ENCODE peak calls at places on chromosomes 16 and 17, in six cellular contexts. One of them, this sample, is unnamed.

GRCh38 chr17:79047923-79048825 is 24.2 kb downstream of the C1QTNF1 start:
- DNase-seq in MM.1S: no peak
- DNase-seq in fibroblast of mammary gland: peak
- DNase-seq in pancreas: no peak
- DNase-seq in mammary epithelial cell: no peak
- DNase-seq in osteoblast: peak
- DNase-seq in this sample: no peak

GRCh38 chr16:10277597-10277996 is 95.4 kb upstream of the GRIN2A start:
- DNase-seq in MM.1S: no peak
- DNase-seq in fibroblast of mammary gland: no peak
- DNase-seq in pancreas: no peak
- DNase-seq in mammary epithelial cell: no peak
- DNase-seq in osteoblast: no peak
- DNase-seq in this sample: no peak

GRCh38 chr17:64679710-64680216 is 17.7 kb upstream of the SMURF2 start:
- DNase-seq in MM.1S: no peak
- DNase-seq in fibroblast of mammary gland: peak
- DNase-seq in pancreas: no peak
- DNase-seq in mammary epithelial cell: peak
- DNase-seq in osteoblast: peak
- DNase-seq in this sample: peak

GRCh38 chr17:78016852-78017251 is 58.3 kb downstream of the TNRC6C start:
- DNase-seq in MM.1S: no peak
- DNase-seq in fibroblast of mammary gland: no peak
- DNase-seq in pancreas: no peak
- DNase-seq in mammary epithelial cell: no peak
- DNase-seq in osteoblast: no peak
- DNase-seq in this sample: no peak

GRCh38 chr17:40015005-40015997 is at the start of gene CSF3:
- DNase-seq in MM.1S: no peak
- DNase-seq in fibroblast of mammary gland: peak
- DNase-seq in pancreas: no peak
- DNase-seq in mammary epithelial cell: peak
- DNase-seq in osteoblast: peak
- DNase-seq in this sample: peak

GRCh38 chr17:17032131-17032692 is 10.0 kb upstream of the MPRIP start:
- DNase-seq in MM.1S: no peak
- DNase-seq in fibroblast of mammary gland: peak
- DNase-seq in pancreas: peak
- DNase-seq in mammary epithelial cell: peak
- DNase-seq in osteoblast: peak
- DNase-seq in this sample: peak

GRCh38 chr17:33272438-33272837 is 20.7 kb downstream of the ASIC2 start:
- DNase-seq in MM.1S: no peak
- DNase-seq in fibroblast of mammary gland: no peak
- DNase-seq in pancreas: no peak
- DNase-seq in mammary epithelial cell: no peak
- DNase-seq in osteoblast: no peak
- DNase-seq in this sample: no peak

GRCh38 chr16:85926370-85926769 is 27.4 kb downstream of the IRF8 start:
- DNase-seq in MM.1S: no peak
- DNase-seq in fibroblast of mammary gland: no peak
- DNase-seq in pancreas: no peak
- DNase-seq in mammary epithelial cell: no peak
- DNase-seq in osteoblast: no peak
- DNase-seq in this sample: no peak

GRCh38 chr17:3944485-3945388 is 19.5 kb downstream of the ATP2A3 start:
- DNase-seq in MM.1S: no peak
- DNase-seq in fibroblast of mammary gland: peak
- DNase-seq in pancreas: no peak
- DNase-seq in mammary epithelial cell: no peak
- DNase-seq in osteoblast: peak
- DNase-seq in this sample: peak

GRCh38 chr17:56184650-56185049 is 31.4 kb downstream of the ANKFN1 start:
- DNase-seq in MM.1S: no peak
- DNase-seq in fibroblast of mammary gland: peak
- DNase-seq in pancreas: no peak
- DNase-seq in mammary epithelial cell: no peak
- DNase-seq in osteoblast: no peak
- DNase-seq in this sample: no peak

GRCh38 chr16:80233097-80233835 is 307.5 kb upstream of the DYNLRB2 start:
- DNase-seq in MM.1S: no peak
- DNase-seq in fibroblast of mammary gland: no peak
- DNase-seq in pancreas: peak
- DNase-seq in mammary epithelial cell: no peak
- DNase-seq in osteoblast: no peak
- DNase-seq in this sample: no peak

GRCh38 chr16:22786691-22787090 is 27.3 kb upstream of the HS3ST2 start:
- DNase-seq in MM.1S: no peak
- DNase-seq in fibroblast of mammary gland: no peak
- DNase-seq in pancreas: no peak
- DNase-seq in mammary epithelial cell: no peak
- DNase-seq in osteoblast: no peak
- DNase-seq in this sample: no peak

GRCh38 chr16:20538181-20538580 is 38.0 kb downstream of the ACSM2B start:
- DNase-seq in MM.1S: no peak
- DNase-seq in fibroblast of mammary gland: no peak
- DNase-seq in pancreas: no peak
- DNase-seq in mammary epithelial cell: no peak
- DNase-seq in osteoblast: no peak
- DNase-seq in this sample: no peak

DNA sequence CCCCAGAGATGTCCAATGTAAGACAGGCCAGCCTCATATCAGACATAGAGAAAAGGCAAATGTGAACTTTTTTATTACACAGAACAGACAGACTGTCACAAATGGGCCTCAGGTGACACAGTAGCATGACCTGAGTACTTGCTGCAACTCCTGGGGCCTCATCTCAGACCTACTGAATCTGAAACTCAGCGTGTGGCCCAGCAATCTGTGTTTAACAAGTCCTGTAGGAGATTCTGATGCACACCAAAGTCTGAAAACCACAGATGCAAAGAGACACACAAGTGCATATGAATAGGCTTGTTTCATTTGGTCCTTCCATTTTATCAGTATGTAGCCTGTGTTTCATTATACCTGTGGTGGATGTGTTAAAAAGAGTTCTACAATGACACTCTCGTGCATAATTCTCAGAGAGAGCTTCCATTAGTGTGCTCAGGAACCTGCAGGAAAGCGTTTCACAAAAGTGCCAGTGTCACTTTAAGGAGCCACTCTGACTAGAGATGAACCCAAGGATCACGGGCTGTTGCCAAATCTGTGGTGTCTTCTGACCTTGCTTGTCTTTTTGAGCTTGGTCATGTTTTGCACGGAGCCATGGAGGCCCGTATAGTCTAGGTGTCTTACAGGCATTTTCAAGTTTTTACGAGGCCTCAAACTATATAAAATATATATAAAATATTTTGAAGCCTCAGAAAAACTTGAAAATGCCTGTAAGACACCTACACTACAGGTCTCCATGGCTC is 33.8 kb upstream of the NF1 start:
- DNase-seq in MM.1S: peak
- DNase-seq in fibroblast of mammary gland: no peak
- DNase-seq in pancreas: no peak
- DNase-seq in mammary epithelial cell: no peak
- DNase-seq in osteoblast: no peak
- DNase-seq in this sample: no peak
- TF ChIP-seq CTCF in MM.1S: no peak
- TF ChIP-seq CTCF in fibroblast of mammary gland: no peak
- TF ChIP-seq CTCF in pancreas: no peak
- TF ChIP-seq CTCF in mammary epithelial cell: no peak
- TF ChIP-seq CTCF in osteoblast: no peak
- TF ChIP-seq CTCF in this sample: no peak

GRCh38 chr17:21505819-21506815 is 130.0 kb downstream of the KCNJ12 start:
- DNase-seq in MM.1S: no peak
- DNase-seq in fibroblast of mammary gland: no peak
- DNase-seq in pancreas: no peak
- DNase-seq in mammary epithelial cell: no peak
- DNase-seq in osteoblast: no peak
- DNase-seq in this sample: no peak

GRCh38 chr17:21510686-21511367 is 134.7 kb downstream of the KCNJ12 start:
- DNase-seq in MM.1S: no peak
- DNase-seq in fibroblast of mammary gland: no peak
- DNase-seq in pancreas: no peak
- DNase-seq in mammary epithelial cell: no peak
- DNase-seq in osteoblast: no peak
- DNase-seq in this sample: no peak

GRCh38 chr17:21512307-21513011 is 136.3 kb downstream of the KCNJ12 start:
- DNase-seq in MM.1S: no peak
- DNase-seq in fibroblast of mammary gland: no peak
- DNase-seq in pancreas: no peak
- DNase-seq in mammary epithelial cell: no peak
- DNase-seq in osteoblast: no peak
- DNase-seq in this sample: no peak

GRCh38 chr17:21513012-21513570 is 136.9 kb downstream of the KCNJ12 start:
- DNase-seq in MM.1S: peak
- DNase-seq in fibroblast of mammary gland: peak
- DNase-seq in pancreas: peak
- DNase-seq in mammary epithelial cell: peak
- DNase-seq in osteoblast: peak
- DNase-seq in this sample: peak

DNA sequence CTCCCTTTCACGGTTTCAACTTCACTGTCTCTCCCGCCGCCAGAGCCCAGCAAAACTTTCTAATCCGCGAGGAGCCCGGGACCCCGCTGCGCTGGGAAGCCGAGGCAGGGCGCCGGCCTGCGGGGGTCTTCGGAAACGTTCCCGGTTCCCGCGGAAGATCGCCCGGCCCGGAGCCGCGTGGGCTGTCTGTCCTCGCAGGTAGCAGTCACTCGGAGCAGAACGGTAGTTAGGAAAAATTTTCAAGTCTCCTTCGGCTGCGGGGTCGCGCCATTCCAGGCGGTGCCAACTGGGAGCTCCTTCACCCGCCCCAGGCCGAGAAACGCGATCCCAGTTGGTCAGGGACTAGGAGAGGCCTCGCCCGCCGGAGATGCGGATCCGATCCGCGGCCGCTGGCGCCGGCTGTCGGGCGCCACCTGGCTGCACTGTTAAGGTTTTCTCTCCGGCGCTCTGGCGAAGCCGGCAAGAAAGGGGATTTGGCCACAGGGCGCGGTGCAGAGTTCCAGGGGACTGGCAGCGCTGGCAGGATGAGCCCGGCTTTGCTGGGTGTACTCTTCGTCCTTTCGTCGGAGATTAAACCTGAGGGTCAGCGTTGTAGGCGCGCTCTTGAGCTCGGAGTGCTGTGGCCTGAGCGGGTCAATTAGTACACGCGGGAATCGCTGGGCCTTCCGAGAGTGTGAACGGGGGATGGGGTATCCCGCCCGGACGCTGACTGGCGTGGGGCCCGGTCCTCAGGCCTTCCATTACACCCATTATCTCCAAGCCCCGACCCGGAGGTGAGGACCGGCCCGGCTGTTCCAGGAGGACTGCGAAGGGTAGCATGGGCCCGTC is 135.4 kb downstream of the KCNJ12 start:
- DNase-seq in MM.1S: peak
- DNase-seq in fibroblast of mammary gland: peak
- DNase-seq in pancreas: peak
- DNase-seq in mammary epithelial cell: peak
- DNase-seq in osteoblast: peak
- DNase-seq in this sample: peak
- TF ChIP-seq CTCF in MM.1S: peak
- TF ChIP-seq CTCF in fibroblast of mammary gland: peak
- TF ChIP-seq CTCF in pancreas: peak
- TF ChIP-seq CTCF in mammary epithelial cell: peak
- TF ChIP-seq CTCF in osteoblast: peak
- TF ChIP-seq CTCF in this sample: peak

DNA sequence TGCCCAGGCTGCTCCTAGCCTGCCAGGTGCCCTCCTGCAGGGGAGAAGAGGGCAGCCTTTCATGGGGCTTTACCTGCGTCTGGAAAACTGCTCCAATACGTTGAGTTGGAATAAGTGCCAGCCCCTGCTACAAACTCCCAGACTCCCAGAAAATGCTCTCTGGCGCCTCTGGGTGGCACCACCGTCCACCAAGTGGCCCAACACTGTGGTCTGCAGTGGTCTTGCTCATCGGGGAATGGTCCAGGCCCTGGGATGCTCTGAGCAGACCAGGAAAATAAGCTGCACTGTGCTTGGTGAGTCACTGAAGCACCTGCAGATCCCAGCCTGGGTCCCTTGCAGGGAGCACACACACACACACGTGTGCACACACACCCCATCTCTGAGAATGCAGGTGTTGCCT is 20.8 kb downstream of the CDIP1 start:
- DNase-seq in MM.1S: peak
- DNase-seq in fibroblast of mammary gland: peak
- DNase-seq in pancreas: no peak
- DNase-seq in mammary epithelial cell: no peak
- DNase-seq in osteoblast: peak
- DNase-seq in this sample: peak
- TF ChIP-seq CTCF in MM.1S: peak
- TF ChIP-seq CTCF in fibroblast of mammary gland: peak
- TF ChIP-seq CTCF in pancreas: peak
- TF ChIP-seq CTCF in mammary epithelial cell: peak
- TF ChIP-seq CTCF in osteoblast: peak
- TF ChIP-seq CTCF in this sample: peak

GRCh38 chr17:57894848-57895247 is 45.0 kb upstream of the MRPS23 start:
- DNase-seq in MM.1S: no peak
- DNase-seq in fibroblast of mammary gland: no peak
- DNase-seq in pancreas: no peak
- DNase-seq in mammary epithelial cell: no peak
- DNase-seq in osteoblast: no peak
- DNase-seq in this sample: no peak

GRCh38 chr17:57892146-57892819 is 42.4 kb upstream of the MRPS23 start:
- DNase-seq in MM.1S: peak
- DNase-seq in fibroblast of mammary gland: peak
- DNase-seq in pancreas: peak
- DNase-seq in mammary epithelial cell: no peak
- DNase-seq in osteoblast: peak
- DNase-seq in this sample: peak

GRCh38 chr17:57895382-57896060 is 45.7 kb upstream of the MRPS23 start:
- DNase-seq in MM.1S: no peak
- DNase-seq in fibroblast of mammary gland: no peak
- DNase-seq in pancreas: peak
- DNase-seq in mammary epithelial cell: no peak
- DNase-seq in osteoblast: no peak
- DNase-seq in this sample: no peak

GRCh38 chr17:57890857-57891232 is 41.0 kb upstream of the MRPS23 start:
- DNase-seq in MM.1S: no peak
- DNase-seq in fibroblast of mammary gland: no peak
- DNase-seq in pancreas: no peak
- DNase-seq in mammary epithelial cell: no peak
- DNase-seq in osteoblast: no peak
- DNase-seq in this sample: no peak

DNA sequence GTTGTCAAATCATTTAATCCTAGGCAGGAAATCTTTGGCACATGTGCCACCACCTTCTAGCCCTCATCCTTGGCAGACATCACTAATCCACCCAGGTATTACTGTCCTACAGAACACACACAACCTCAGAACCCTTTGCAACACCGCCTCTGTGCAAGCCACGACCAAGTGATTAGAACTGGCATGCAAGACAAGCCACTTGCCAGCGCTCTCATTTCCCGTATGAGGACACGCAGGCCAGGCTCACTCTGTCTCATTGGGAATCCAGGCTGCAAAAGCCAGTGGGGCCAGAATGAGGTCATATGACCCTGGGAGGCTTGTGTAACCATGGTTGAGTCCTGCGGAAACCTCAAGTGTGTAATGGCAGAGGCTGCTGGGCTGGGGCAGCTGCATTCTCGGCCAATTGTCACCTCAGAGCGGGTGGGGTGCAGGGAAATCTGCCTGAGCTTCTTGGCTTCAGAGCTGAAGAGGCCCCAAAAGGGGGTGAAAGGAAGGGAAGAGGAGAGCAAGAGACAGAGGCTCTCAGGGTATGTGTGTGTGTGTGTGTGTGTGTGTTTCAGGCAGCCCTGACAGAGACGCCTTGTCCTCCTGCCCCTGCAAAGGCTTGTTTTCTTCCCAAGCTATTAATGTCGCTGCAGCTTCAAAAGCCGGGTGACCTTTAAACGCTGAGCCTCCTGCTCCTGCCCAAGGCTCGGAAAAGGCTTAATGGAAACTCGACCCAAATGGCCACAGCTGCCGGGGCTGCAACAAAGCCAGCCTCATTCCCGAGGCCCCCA is 43.2 kb upstream of the MRPS23 start:
- DNase-seq in MM.1S: no peak
- DNase-seq in fibroblast of mammary gland: peak
- DNase-seq in pancreas: peak
- DNase-seq in mammary epithelial cell: peak
- DNase-seq in osteoblast: peak
- DNase-seq in this sample: peak
- TF ChIP-seq CTCF in MM.1S: no peak
- TF ChIP-seq CTCF in fibroblast of mammary gland: no peak
- TF ChIP-seq CTCF in pancreas: no peak
- TF ChIP-seq CTCF in mammary epithelial cell: no peak
- TF ChIP-seq CTCF in osteoblast: peak
- TF ChIP-seq CTCF in this sample: no peak

This sample was measured in MCF 10A.